ENCODE peak calls at places on chromosomes 16 and 17, in eight cellular contexts. P, H, W, L, G, U, E and Y are unnamed samples.

GRCh38 chr17:2703606-2704005 is 8.0 kb downstream of the CLUH start:
- DNase-seq in U (no peak), G (no peak), E (no peak), P (no peak), L (no peak), W (no peak), H (no peak), Y (no peak)

GRCh38 chr16:53743149-53743566 is 39.2 kb downstream of the FTO start:
- DNase-seq in P (no peak), H (no peak), E (no peak), U (peak; percentile 28), G (no peak), W (no peak), L (no peak), Y (no peak)

GRCh38 chr17:79455636-79456035 is 155.2 kb downstream of the RBFOX3 start:
- DNase-seq in E (no peak), P (no peak), H (no peak), W (no peak), G (no peak), L (no peak), U (no peak), Y (no peak)

GRCh38 chr17:72950236-72950931 is 142.1 kb downstream of the SLC39A11 start:
- DNase-seq in L (no peak), W (no peak), P (no peak), G (no peak), E (no peak), U (no peak), H (no peak), Y (no peak)

GRCh38 chr16:3480901-3481695 is 14.2 kb downstream of the C16orf90 start:
- DNase-seq in U (no peak), E (no peak), H (no peak), L (no peak), P (no peak), G (no peak), W (no peak), Y (peak; percentile 69)

GRCh38 chr16:88461291-88462269 is 8.5 kb downstream of the ZFPM1 start:
- DNase-seq in G (no peak), W (no peak), H (no peak), E (no peak), L (no peak), U (peak; percentile 15), P (no peak), Y (peak; percentile 84)

GRCh38 chr16:19704321-19705130 is 13.5 kb downstream of the KNOP1 start:
- DNase-seq in L (no peak), U (peak; percentile 62), H (no peak), G (no peak), W (no peak), P (no peak), E (no peak), Y (no peak)

GRCh38 chr16:2385441-2385840 is 43.8 kb upstream of the CCNF start:
- DNase-seq in L (no peak), G (no peak), E (no peak), P (no peak), U (no peak), W (no peak), H (no peak), Y (peak; percentile 24)

GRCh38 chr17:44006581-44007345 is 2.3 kb downstream of the NAGS start:
- DNase-seq in U (peak; percentile 99), P (peak; percentile 99), G (peak; percentile 95), L (peak; percentile 99), E (peak; percentile 98), W (peak; percentile 43), H (peak; percentile 96), Y (peak; percentile 95)

GRCh38 chr16:72203401-72203800 is 31.4 kb upstream of the PMFBP1 start:
- DNase-seq in G (no peak), U (peak; percentile 54), P (no peak), L (peak; percentile 14), E (no peak), H (no peak), W (no peak), Y (no peak)

GRCh38 chr17:6323626-6324356 is 111.1 kb downstream of the AIPL1 start:
- DNase-seq in U (no peak), L (no peak), H (no peak), P (peak; percentile 15), G (no peak), E (no peak), W (no peak), Y (peak; percentile 53)

GRCh38 chr17:9386401-9386800 is 189.2 kb downstream of the STX8 start:
- DNase-seq in P (no peak), E (no peak), U (no peak), H (no peak), W (no peak), G (no peak), L (no peak), Y (no peak)

GRCh38 chr16:855471-855870 is 54.9 kb upstream of the GNG13 start:
- DNase-seq in P (no peak), H (no peak), U (no peak), G (no peak), L (no peak), W (no peak), E (no peak), Y (no peak)

GRCh38 chr17:37802712-37803416 is 58.0 kb upstream of the HNF1B start:
- DNase-seq in G (no peak), U (peak; percentile 55), L (no peak), H (no peak), W (no peak), P (no peak), E (no peak), Y (no peak)

GRCh38 chr16:87809150-87809902 is 43.5 kb upstream of the KLHDC4 start:
- DNase-seq in W (no peak), U (no peak), G (no peak), E (no peak), L (peak; percentile 48), H (no peak), P (no peak), Y (no peak)

GRCh38 chr16:68480084-68480995 is 32.0 kb upstream of the SMPD3 start:
- DNase-seq in E (no peak), G (no peak), L (no peak), W (no peak), U (no peak), H (no peak), P (no peak), Y (no peak)